ENCODE peak calls at places on chromosome X, in six cellular contexts. C is dorsolateral prefrontal cortex, U is neural progenitor cell, Y is GM12878, J is AG09309, V is cardiac fibroblast. O is an unnamed sample.

GRCh38 chrX:84047339-84047738 is 140.7 kb downstream of the RPS6KA6 start:
- DNase-seq in U (no peak), J (no peak), Y (no peak), V (no peak), C (no peak), O (no peak)

GRCh38 chrX:140141444-140142029 is 176.2 kb upstream of the CXorf66 start:
- DNase-seq in Y (peak; percentile 3), J (no peak), C (no peak), U (peak; percentile 51), V (peak; percentile 40), O (peak; percentile 38)

GRCh38 chrX:20609916-20610415 is 343.3 kb upstream of the RPS6KA3 start:
- DNase-seq in V (no peak), J (no peak), Y (no peak), U (no peak), C (no peak), O (no peak)

GRCh38 chrX:123169247-123169901 is 14.7 kb upstream of the GRIA3 start:
- DNase-seq in V (no peak), C (no peak), Y (no peak), J (no peak), U (no peak), O (no peak)

GRCh38 chrX:137194164-137194563 is 160.4 kb upstream of the GPR101 start:
- DNase-seq in C (peak; percentile 42), J (no peak), V (peak; percentile 1), U (peak; percentile 56), Y (peak; percentile 1), O (peak; percentile 25)

GRCh38 chrX:57265126-57265525 is 21.4 kb upstream of the FAAH2 start:
- DNase-seq in J (no peak), U (no peak), Y (no peak), C (no peak), V (no peak), O (no peak)

GRCh38 chrX:22041931-22042530 is 9.9 kb downstream of the PHEX start:
- DNase-seq in V (no peak), J (no peak), U (no peak), Y (no peak), C (no peak), O (no peak)

GRCh38 chrX:145405012-145405411 is 157.7 kb downstream of the SPANXN1 start:
- DNase-seq in J (no peak), Y (no peak), C (no peak), U (peak; percentile 38), V (peak; percentile 6), O (peak; percentile 40)

GRCh38 chrX:110795645-110796510 is at the start of gene CHRDL1:
- DNase-seq in C (peak; percentile 40), Y (no peak), J (no peak), V (no peak), U (peak; percentile 50), O (peak; percentile 55)

DNA sequence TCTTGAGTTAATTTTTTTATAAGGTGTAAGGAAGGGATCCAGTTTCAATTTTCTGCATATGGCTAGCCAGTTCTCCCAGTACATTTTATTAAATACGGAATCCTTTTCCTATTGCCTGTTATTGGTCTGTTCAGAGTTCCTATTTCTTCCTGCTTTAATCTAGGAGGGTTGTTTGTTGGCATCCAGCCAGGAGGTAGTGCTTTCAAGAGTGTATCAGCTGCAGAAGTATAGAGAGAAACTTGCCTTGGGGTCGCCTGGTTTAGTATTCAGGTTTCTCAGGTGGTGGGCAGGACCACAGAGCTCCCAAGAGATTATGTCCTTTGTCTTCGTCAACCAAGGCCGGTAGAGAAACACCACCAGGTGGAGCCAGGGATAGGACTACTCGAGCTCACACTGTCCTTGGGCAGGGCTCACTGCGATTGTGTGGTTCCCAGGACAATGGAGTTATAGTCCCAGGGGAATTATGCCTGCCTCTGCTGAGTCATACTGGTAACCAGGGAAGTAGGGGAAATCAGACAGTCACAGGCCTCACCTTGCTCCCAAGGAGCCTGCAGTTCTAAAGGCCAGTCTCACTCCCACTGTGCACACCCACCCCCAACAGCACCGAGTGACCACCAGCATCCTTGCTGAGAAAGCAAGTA is 168.1 kb downstream of the VSIG4 start:
- DNase-seq in J (no peak), V (peak; percentile 1), U (peak; percentile 40), Y (peak; percentile 50), C (no peak), O (peak; percentile 15)
- TF ChIP-seq CTCF in J (no peak), V (no peak), U (peak; percentile 27), Y (peak; percentile 21), C (no peak), O (no peak)

GRCh38 chrX:8005678-8006347 is 78.6 kb upstream of the PNPLA4 start:
- DNase-seq in C (no peak), J (no peak), V (no peak), U (no peak), Y (no peak), O (no peak)

DNA sequence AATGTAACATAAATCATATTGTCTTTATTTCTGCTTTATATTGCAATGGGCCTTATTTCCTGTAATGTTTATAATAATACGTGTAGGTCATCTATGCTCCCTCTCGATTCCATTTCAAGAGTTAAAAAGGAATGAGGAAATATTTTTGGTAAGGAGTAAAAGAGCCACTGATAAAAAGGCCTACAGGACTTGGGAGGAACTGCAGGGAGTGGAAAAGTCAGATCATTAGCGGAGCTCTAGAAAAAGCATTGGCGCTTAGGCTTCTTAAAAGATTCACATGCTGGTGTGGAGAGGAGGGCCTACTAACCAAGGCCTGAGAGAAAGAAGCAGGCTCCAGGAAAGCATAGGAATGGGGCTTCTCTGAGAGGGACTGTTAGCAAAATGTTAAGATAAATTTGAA is 82.9 kb upstream of the PNPLA4 start:
- DNase-seq in J (no peak), U (peak; percentile 13), Y (no peak), C (no peak), V (no peak), O (no peak)
- TF ChIP-seq CTCF in J (no peak), U (peak; percentile 34), Y (peak; percentile 15), C (no peak), V (no peak), O (no peak)

GRCh38 chrX:70481424-70481823 is 36.8 kb downstream of the DLG3 start:
- DNase-seq in J (no peak), C (no peak), V (peak; percentile 30), Y (no peak), U (peak; percentile 66), O (no peak)

GRCh38 chrX:70482300-70482699 is 37.7 kb downstream of the DLG3 start:
- DNase-seq in C (no peak), Y (no peak), J (no peak), U (no peak), V (no peak), O (no peak)

GRCh38 chrX:70481871-70482270 is 37.2 kb downstream of the DLG3 start:
- DNase-seq in Y (no peak), U (no peak), V (no peak), J (no peak), C (no peak), O (no peak)

GRCh38 chrX:70480660-70481018 is 36.0 kb downstream of the DLG3 start:
- DNase-seq in Y (no peak), U (no peak), J (no peak), V (peak; percentile 30), C (peak; percentile 44), O (peak; percentile 43)

DNA sequence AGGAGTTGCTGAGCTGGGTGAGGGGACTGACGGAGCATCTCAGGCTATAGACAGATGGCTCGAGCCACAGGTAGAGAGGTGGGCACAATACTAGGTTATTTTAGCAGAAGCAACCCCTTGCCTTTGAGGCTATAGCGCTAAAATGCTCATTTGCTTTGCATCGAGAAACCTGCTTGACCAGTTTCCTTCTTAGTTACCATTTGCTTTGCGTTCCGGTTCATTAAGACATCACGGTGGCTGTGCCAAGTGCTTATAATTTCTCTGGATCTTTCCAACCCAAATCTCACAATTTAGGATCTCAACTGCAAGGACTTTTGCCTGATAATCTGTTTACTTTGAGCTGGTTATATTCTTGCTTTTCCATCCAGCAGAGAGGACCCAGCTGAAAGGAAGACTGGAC is 40.8 kb downstream of the DLG3 start:
- DNase-seq in J (no peak), Y (no peak), U (no peak), C (no peak), V (no peak), O (no peak)
- TF ChIP-seq CTCF in J (no peak), Y (no peak), U (no peak), C (no peak), V (no peak), O (no peak)

GRCh38 chrX:7828594-7828993 is 14.4 kb upstream of the VCX start:
- DNase-seq in J (no peak), C (no peak), U (peak; percentile 44), V (no peak), Y (no peak), O (peak; percentile 13)
- TF ChIP-seq CTCF in J (no peak), C (no peak), U (peak; percentile 51), V (no peak), Y (peak; percentile 20), O (no peak)

GRCh38 chrX:119758682-119759332 is 419 bp downstream of the SOWAHD start:
- DNase-seq in U (peak; percentile 46), C (peak; percentile 45), J (no peak), V (no peak), Y (no peak), O (no peak)
- TF ChIP-seq CTCF in U (peak; percentile 4), C (no peak), J (no peak), V (no peak), Y (peak; percentile 8), O (no peak)

DNA sequence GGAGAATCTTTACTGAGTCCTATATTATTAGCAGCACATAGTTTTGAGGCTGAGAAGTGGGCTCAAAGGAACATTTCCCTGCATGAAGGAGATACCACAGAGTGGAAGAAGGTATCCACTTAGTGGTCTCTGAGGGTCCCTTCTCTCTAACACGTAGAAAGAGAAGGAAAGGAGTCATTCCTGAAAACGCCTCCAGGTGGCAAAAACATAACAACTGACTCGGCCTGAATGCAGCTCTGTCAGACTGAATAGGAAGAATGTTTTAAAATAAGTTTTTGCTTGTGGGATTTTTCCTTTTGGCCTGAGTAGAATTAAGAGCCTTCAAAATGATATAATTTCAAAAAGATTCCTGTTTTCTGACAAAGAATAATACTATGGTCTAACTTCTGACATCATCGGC is 23.3 kb downstream of the RPGR start:
- DNase-seq in C (no peak), U (peak; percentile 14), V (peak; percentile 49), J (no peak), Y (no peak), O (no peak)
- TF ChIP-seq CTCF in C (no peak), U (peak; percentile 41), V (peak; percentile 35), J (peak; percentile 44), Y (no peak), O (no peak)

GRCh38 chrX:135625995-135626394 is 87.4 kb upstream of the CT45A1 start:
- DNase-seq in V (peak; percentile 24), Y (no peak), C (no peak), U (peak; percentile 17), J (no peak), O (peak; percentile 13)
- TF ChIP-seq CTCF in V (no peak), Y (no peak), C (no peak), U (peak; percentile 35), J (peak; percentile 22), O (no peak)